ENCODE peak calls at places on chromosomes 13 and 19, in five cellular contexts. One of them, this sample, is unnamed.

GRCh38 chr13:85261757-85262346 is 537.4 kb downstream of the SLITRK6 start:
- DNase-seq in IMR-90: peak; percentile 12
- DNase-seq in H1: no peak
- DNase-seq in H9: no peak
- DNase-seq in mesenchymal stem cell: peak; percentile 33
- DNase-seq in this sample: no peak

GRCh38 chr13:87998081-87998480 is 326.9 kb downstream of the SLITRK5 start:
- DNase-seq in IMR-90: no peak
- DNase-seq in H1: no peak
- DNase-seq in H9: no peak
- DNase-seq in mesenchymal stem cell: no peak
- DNase-seq in this sample: no peak

GRCh38 chr13:27926644-27927434 is 7.0 kb downstream of the PDX1 start:
- DNase-seq in IMR-90: no peak
- DNase-seq in H1: peak; percentile 55
- DNase-seq in H9: peak; percentile 60
- DNase-seq in mesenchymal stem cell: no peak
- DNase-seq in this sample: no peak

GRCh38 chr19:38039966-38040365 is 133.0 kb downstream of the SIPA1L3 start:
- DNase-seq in IMR-90: peak; percentile 99
- DNase-seq in H1: no peak
- DNase-seq in H9: no peak
- DNase-seq in mesenchymal stem cell: peak; percentile 95
- DNase-seq in this sample: no peak

GRCh38 chr19:8655340-8655709 is 24.9 kb downstream of the NFILZ start:
- DNase-seq in IMR-90: no peak
- DNase-seq in H1: no peak
- DNase-seq in H9: no peak
- DNase-seq in mesenchymal stem cell: no peak
- DNase-seq in this sample: no peak

GRCh38 chr19:18945297-18945696 is 4.3 kb upstream of the HOMER3 start:
- DNase-seq in IMR-90: no peak
- DNase-seq in H1: no peak
- DNase-seq in H9: no peak
- DNase-seq in mesenchymal stem cell: no peak
- DNase-seq in this sample: no peak

GRCh38 chr13:42740753-42741152 is 40.6 kb upstream of the FAM216B start:
- DNase-seq in IMR-90: no peak
- DNase-seq in H1: no peak
- DNase-seq in H9: no peak
- DNase-seq in mesenchymal stem cell: no peak
- DNase-seq in this sample: no peak

GRCh38 chr13:23510979-23511735 is 59.1 kb upstream of the TNFRSF19 start:
- DNase-seq in IMR-90: peak; percentile 75
- DNase-seq in H1: no peak
- DNase-seq in H9: no peak
- DNase-seq in mesenchymal stem cell: peak; percentile 24
- DNase-seq in this sample: no peak

GRCh38 chr13:94435604-94436226 is 43.8 kb downstream of the DCT start:
- DNase-seq in IMR-90: peak; percentile 58
- DNase-seq in H1: no peak
- DNase-seq in H9: no peak
- DNase-seq in mesenchymal stem cell: peak; percentile 59
- DNase-seq in this sample: no peak

GRCh38 chr19:16457954-16458331 is 13.8 kb downstream of the EPS15L1 start:
- DNase-seq in IMR-90: no peak
- DNase-seq in H1: no peak
- DNase-seq in H9: no peak
- DNase-seq in mesenchymal stem cell: no peak
- DNase-seq in this sample: no peak

GRCh38 chr19:35755550-35756371 is 1.1 kb downstream of the HSPB6 start:
- DNase-seq in IMR-90: peak; percentile 55
- DNase-seq in H1: no peak
- DNase-seq in H9: peak; percentile 39
- DNase-seq in mesenchymal stem cell: peak; percentile 46
- DNase-seq in this sample: peak; percentile 14

GRCh38 chr13:30429721-30430694 is 7.7 kb downstream of the UBE2L5 start:
- DNase-seq in IMR-90: peak; percentile 95
- DNase-seq in H1: no peak
- DNase-seq in H9: no peak
- DNase-seq in mesenchymal stem cell: peak; percentile 91
- DNase-seq in this sample: peak; percentile 71

GRCh38 chr13:76848596-76848995 is 37.6 kb downstream of the KCTD12 start:
- DNase-seq in IMR-90: peak; percentile 10
- DNase-seq in H1: no peak
- DNase-seq in H9: no peak
- DNase-seq in mesenchymal stem cell: peak; percentile 14
- DNase-seq in this sample: peak; percentile 45

GRCh38 chr13:95455782-95456181 is 96.7 kb upstream of the CLDN10 start:
- DNase-seq in IMR-90: no peak
- DNase-seq in H1: no peak
- DNase-seq in H9: no peak
- DNase-seq in mesenchymal stem cell: no peak
- DNase-seq in this sample: no peak

GRCh38 chr19:19032420-19033175 is 719 bp downstream of the SUGP2 start:
- DNase-seq in IMR-90: peak; percentile 95
- DNase-seq in H1: peak; percentile 90
- DNase-seq in H9: peak; percentile 97
- DNase-seq in mesenchymal stem cell: peak; percentile 98
- DNase-seq in this sample: peak; percentile 82

GRCh38 chr13:68929055-68929454 is 1178.6 kb upstream of the ATXN8OS start:
- DNase-seq in IMR-90: no peak
- DNase-seq in H1: no peak
- DNase-seq in H9: no peak
- DNase-seq in mesenchymal stem cell: no peak
- DNase-seq in this sample: no peak

GRCh38 chr13:34833562-34834182 is 108.4 kb upstream of the NBEA start:
- DNase-seq in IMR-90: peak; percentile 2
- DNase-seq in H1: peak; percentile 50
- DNase-seq in H9: peak; percentile 68
- DNase-seq in mesenchymal stem cell: peak; percentile 1
- DNase-seq in this sample: peak; percentile 1

GRCh38 chr13:76641056-76641455 is 245.1 kb downstream of the KCTD12 start:
- DNase-seq in IMR-90: no peak
- DNase-seq in H1: no peak
- DNase-seq in H9: no peak
- DNase-seq in mesenchymal stem cell: no peak
- DNase-seq in this sample: no peak

GRCh38 chr13:51032831-51033230 is 78.2 kb downstream of the C13orf42 start:
- DNase-seq in IMR-90: no peak
- DNase-seq in H1: no peak
- DNase-seq in H9: no peak
- DNase-seq in mesenchymal stem cell: no peak
- DNase-seq in this sample: no peak

GRCh38 chr19:51119675-51120074 is 5.0 kb upstream of the SIGLEC9 start:
- DNase-seq in IMR-90: no peak
- DNase-seq in H1: no peak
- DNase-seq in H9: no peak
- DNase-seq in mesenchymal stem cell: no peak
- DNase-seq in this sample: no peak

GRCh38 chr13:51618626-51619025 is 34.4 kb downstream of the WDFY2 start:
- DNase-seq in IMR-90: no peak
- DNase-seq in H1: no peak
- DNase-seq in H9: no peak
- DNase-seq in mesenchymal stem cell: no peak
- DNase-seq in this sample: no peak

GRCh38 chr13:98144501-98145350 is 1.8 kb downstream of the FARP1 start:
- DNase-seq in IMR-90: peak; percentile 77
- DNase-seq in H1: no peak
- DNase-seq in H9: peak; percentile 41
- DNase-seq in mesenchymal stem cell: peak; percentile 80
- DNase-seq in this sample: no peak

GRCh38 chr13:103431880-103432279 is 365.7 kb upstream of the SLC10A2 start:
- DNase-seq in IMR-90: no peak
- DNase-seq in H1: no peak
- DNase-seq in H9: no peak
- DNase-seq in mesenchymal stem cell: no peak
- DNase-seq in this sample: no peak

GRCh38 chr19:39398297-39398864 is 7.2 kb downstream of the MED29 start:
- DNase-seq in IMR-90: peak; percentile 84
- DNase-seq in H1: no peak
- DNase-seq in H9: no peak
- DNase-seq in mesenchymal stem cell: peak; percentile 92
- DNase-seq in this sample: peak; percentile 54

GRCh38 chr13:113796211-113796875 is 37.3 kb downstream of the TMEM255B start:
- DNase-seq in IMR-90: no peak
- DNase-seq in H1: no peak
- DNase-seq in H9: no peak
- DNase-seq in mesenchymal stem cell: no peak
- DNase-seq in this sample: no peak

GRCh38 chr19:40600086-40600917 is 867 bp upstream of the LTBP4 start:
- DNase-seq in IMR-90: no peak
- DNase-seq in H1: no peak
- DNase-seq in H9: peak; percentile 33
- DNase-seq in mesenchymal stem cell: no peak
- DNase-seq in this sample: no peak

GRCh38 chr13:112883241-112883945 is 85.6 kb upstream of the MCF2L start:
- DNase-seq in IMR-90: no peak
- DNase-seq in H1: no peak
- DNase-seq in H9: no peak
- DNase-seq in mesenchymal stem cell: no peak
- DNase-seq in this sample: no peak

GRCh38 chr13:75101997-75102720 is 379.8 kb downstream of the TBC1D4 start:
- DNase-seq in IMR-90: peak; percentile 6
- DNase-seq in H1: no peak
- DNase-seq in H9: peak; percentile 39
- DNase-seq in mesenchymal stem cell: no peak
- DNase-seq in this sample: no peak

GRCh38 chr13:77114271-77114670 is 87.3 kb upstream of the FBXL3 start:
- DNase-seq in IMR-90: peak; percentile 35
- DNase-seq in H1: no peak
- DNase-seq in H9: no peak
- DNase-seq in mesenchymal stem cell: no peak
- DNase-seq in this sample: no peak

GRCh38 chr19:55289117-55289796 is 5.5 kb downstream of the BRSK1 start:
- DNase-seq in IMR-90: no peak
- DNase-seq in H1: no peak
- DNase-seq in H9: no peak
- DNase-seq in mesenchymal stem cell: no peak
- DNase-seq in this sample: no peak

GRCh38 chr19:27964165-27964564 is 1248.8 kb downstream of the UQCRFS1 start:
- DNase-seq in IMR-90: no peak
- DNase-seq in H1: no peak
- DNase-seq in H9: no peak
- DNase-seq in mesenchymal stem cell: no peak
- DNase-seq in this sample: no peak

DNA sequence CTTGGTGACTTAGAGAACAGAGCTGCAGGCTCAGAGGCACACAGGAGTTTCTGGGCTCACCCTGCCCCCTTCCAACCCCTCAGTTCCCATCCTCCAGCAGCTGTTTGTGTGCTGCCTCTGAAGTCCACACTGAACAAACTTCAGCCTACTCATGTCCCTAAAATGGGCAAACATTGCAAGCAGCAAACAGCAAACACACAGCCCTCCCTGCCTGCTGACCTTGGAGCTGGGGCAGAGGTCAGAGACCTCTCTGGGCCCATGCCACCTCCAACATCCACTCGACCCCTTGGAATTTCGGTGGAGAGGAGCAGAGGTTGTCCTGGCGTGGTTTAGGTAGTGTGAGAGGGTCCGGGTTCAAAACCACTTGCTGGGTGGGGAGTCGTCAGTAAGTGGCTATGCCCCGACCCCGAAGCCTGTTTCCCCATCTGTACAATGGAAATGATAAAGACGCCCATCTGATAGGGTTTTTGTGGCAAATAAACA is 9.9 kb downstream of the APOC1 start:
- DNase-seq in IMR-90: no peak
- DNase-seq in H1: no peak
- DNase-seq in H9: no peak
- DNase-seq in mesenchymal stem cell: no peak
- DNase-seq in this sample: no peak
- H2AK5ac ChIP-seq in IMR-90: peak overlapping the region; percentile 90
- H2AK5ac ChIP-seq in H1: no peak overlapping the region
- H2AK5ac ChIP-seq in H9: no peak overlapping the region
- H2AK5ac ChIP-seq in mesenchymal stem cell: no peak overlapping the region
- H2AK5ac ChIP-seq in this sample: no peak overlapping the region

DNA sequence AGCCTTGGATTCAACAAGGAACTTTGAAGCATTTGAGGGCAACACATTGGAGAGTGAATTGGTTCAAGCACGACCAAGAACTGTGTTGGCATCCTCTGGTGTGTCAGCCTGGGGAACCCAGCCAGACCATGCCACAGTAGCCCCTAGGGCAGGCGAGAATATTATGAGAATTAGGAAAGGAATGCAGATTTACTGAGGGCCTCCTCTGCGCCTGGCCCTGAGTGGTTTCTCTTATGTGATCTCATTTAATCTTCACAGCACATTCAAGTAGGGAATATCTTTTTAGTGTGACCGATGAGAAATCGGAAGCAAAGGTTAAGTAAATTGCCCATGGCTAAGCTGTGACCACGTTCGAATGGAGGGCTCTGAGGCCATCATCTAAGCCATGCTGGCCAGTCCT is 15.3 kb upstream of the ERICH6B start:
- DNase-seq in IMR-90: no peak
- DNase-seq in H1: no peak
- DNase-seq in H9: no peak
- DNase-seq in mesenchymal stem cell: no peak
- DNase-seq in this sample: peak; percentile 80
- H2AK5ac ChIP-seq in IMR-90: no peak overlapping the region
- H2AK5ac ChIP-seq in H1: no peak overlapping the region
- H2AK5ac ChIP-seq in H9: no peak overlapping the region
- H2AK5ac ChIP-seq in mesenchymal stem cell: no peak overlapping the region
- H2AK5ac ChIP-seq in this sample: no peak overlapping the region

GRCh38 chr19:5341448-5341820 is 822 bp upstream of the PTPRS start:
- DNase-seq in IMR-90: no peak
- DNase-seq in H1: no peak
- DNase-seq in H9: no peak
- DNase-seq in mesenchymal stem cell: no peak
- DNase-seq in this sample: peak; percentile 69

GRCh38 chr19:5340637-5341447 is at the start of gene PTPRS:
- DNase-seq in IMR-90: peak; percentile 74
- DNase-seq in H1: peak; percentile 97
- DNase-seq in H9: peak; percentile 88
- DNase-seq in mesenchymal stem cell: peak; percentile 75
- DNase-seq in this sample: peak; percentile 92

GRCh38 chr19:5341981-5342380 is 1.4 kb upstream of the PTPRS start:
- DNase-seq in IMR-90: no peak
- DNase-seq in H1: no peak
- DNase-seq in H9: no peak
- DNase-seq in mesenchymal stem cell: no peak
- DNase-seq in this sample: peak; percentile 30

GRCh38 chr19:5343848-5344247 is 3.2 kb upstream of the PTPRS start:
- DNase-seq in IMR-90: peak; percentile 47
- DNase-seq in H1: no peak
- DNase-seq in H9: no peak
- DNase-seq in mesenchymal stem cell: peak; percentile 67
- DNase-seq in this sample: peak; percentile 86

GRCh38 chr19:5342573-5343201 is 2.1 kb upstream of the PTPRS start:
- DNase-seq in IMR-90: no peak
- DNase-seq in H1: no peak
- DNase-seq in H9: no peak
- DNase-seq in mesenchymal stem cell: no peak
- DNase-seq in this sample: peak; percentile 41
- H2AK5ac ChIP-seq in IMR-90: no peak overlapping the region
- H2AK5ac ChIP-seq in H1: no peak overlapping the region
- H2AK5ac ChIP-seq in H9: no peak overlapping the region
- H2AK5ac ChIP-seq in mesenchymal stem cell: no peak overlapping the region
- H2AK5ac ChIP-seq in this sample: no peak overlapping the region

GRCh38 chr19:14114439-14114838 is 3.1 kb downstream of the PRKACA start:
- DNase-seq in IMR-90: no peak
- DNase-seq in H1: no peak
- DNase-seq in H9: no peak
- DNase-seq in mesenchymal stem cell: no peak
- DNase-seq in this sample: no peak
- H2AK5ac ChIP-seq in IMR-90: no peak overlapping the region
- H2AK5ac ChIP-seq in H1: no peak overlapping the region
- H2AK5ac ChIP-seq in H9: no peak overlapping the region
- H2AK5ac ChIP-seq in mesenchymal stem cell: no peak overlapping the region
- H2AK5ac ChIP-seq in this sample: no peak overlapping the region